ENCODE peak calls at places on chromosomes 5 and 9, in five cellular contexts. N is astrocyte; M is effector memory CD4-positive, alpha-beta T cell; C is PC-9; A is IMR-90. E is an unnamed sample. For H3K36me3 and H3K27me3, the result is how much of the 10 kb centered on the place peaks cover.

GRCh38 chr9:134498767-134499166 is 142.8 kb upstream of the COL5A1 start:
- DNase-seq in N (no peak), M (no peak), C (no peak), A (no peak), E (no peak)

GRCh38 chr5:131795879-131796792 is 681 bp downstream of the FNIP1 start:
- DNase-seq in N (peak), M (peak), C (no peak), A (peak), E (no peak)

GRCh38 chr5:98816574-98817222 is 43.2 kb downstream of the RGMB start:
- DNase-seq in N (no peak), M (no peak), C (no peak), A (no peak), E (no peak)

GRCh38 chr5:141617128-141617527 is 1.7 kb downstream of the DIAPH1 start:
- DNase-seq in N (no peak), M (no peak), C (no peak), A (peak), E (no peak)

GRCh38 chr5:112691758-112692157 is 45.9 kb upstream of the APC start:
- DNase-seq in N (no peak), M (no peak), C (peak), A (peak), E (no peak)

GRCh38 chr9:91197232-91198181 is 164.2 kb downstream of the AUH start:
- DNase-seq in N (peak), M (no peak), C (peak), A (peak), E (peak)

GRCh38 chr5:59543826-59544442 is 349.6 kb downstream of the PDE4D start:
- DNase-seq in N (no peak), M (no peak), C (peak), A (no peak), E (no peak)

GRCh38 chr5:10335711-10336470 is 17.6 kb upstream of the MARCHF6 start:
- DNase-seq in N (no peak), M (no peak), C (no peak), A (no peak), E (no peak)

GRCh38 chr5:66849803-66850202 is 253.6 kb downstream of the MAST4 start:
- DNase-seq in N (peak), M (no peak), C (peak), A (peak), E (peak)

GRCh38 chr9:87260171-87260570 is 237.5 kb upstream of the DAPK1 start:
- DNase-seq in N (no peak), M (no peak), C (no peak), A (no peak), E (no peak)

GRCh38 chr5:91541696-91542095 is 158.6 kb upstream of the ARRDC3 start:
- DNase-seq in N (peak), M (no peak), C (no peak), A (peak), E (peak)

GRCh38 chr9:91843623-91844111 is 106.4 kb downstream of the ROR2 start:
- DNase-seq in N (no peak), M (no peak), C (no peak), A (no peak), E (no peak)

GRCh38 chr9:34446468-34446891 is 11.9 kb downstream of the FAM219A start:
- DNase-seq in N (peak), M (no peak), C (no peak), A (peak), E (no peak)

GRCh38 chr9:122126340-122127333 is 32.9 kb downstream of the NDUFA8 start:
- DNase-seq in N (peak), M (no peak), C (no peak), A (peak), E (no peak)

GRCh38 chr9:16726718-16727451 is 143.6 kb downstream of the BNC2 start:
- DNase-seq in N (peak), M (no peak), C (peak), A (peak), E (no peak)

GRCh38 chr5:76291305-76292077 is 111.6 kb upstream of the IQGAP2 start:
- DNase-seq in N (no peak), M (no peak), C (peak), A (no peak), E (no peak)

GRCh38 chr5:43019615-43020293 is 20.4 kb downstream of the ANXA2R start:
- DNase-seq in N (peak), M (peak), C (peak), A (peak), E (no peak)

GRCh38 chr9:36237230-36237629 is 21.0 kb downstream of the GNE start:
- DNase-seq in N (no peak), M (no peak), C (no peak), A (no peak), E (no peak)

GRCh38 chr9:137721899-137722298 is 103.1 kb downstream of the EHMT1 start:
- DNase-seq in N (no peak), M (no peak), C (no peak), A (no peak), E (no peak)

GRCh38 chr9:79233542-79233941 is 338.2 kb upstream of the TLE4 start:
- DNase-seq in N (no peak), M (no peak), C (no peak), A (peak), E (no peak)

GRCh38 chr9:133773889-133774655 is 35.9 kb upstream of the SARDH start:
- DNase-seq in N (peak), M (no peak), C (no peak), A (peak), E (no peak)

GRCh38 chr5:54531536-54531935 is 14.0 kb downstream of the SNX18 start:
- DNase-seq in N (peak), M (no peak), C (no peak), A (no peak), E (no peak)

GRCh38 chr5:10333154-10334006 is 20.1 kb upstream of the MARCHF6 start:
- DNase-seq in N (no peak), M (no peak), C (no peak), A (peak), E (no peak)

GRCh38 chr5:177997319-177997670 is 1.3 kb upstream of the PROP1 start:
- DNase-seq in N (no peak), M (no peak), C (no peak), A (no peak), E (no peak)

GRCh38 chr5:118705931-118706330 is 282.4 kb downstream of the DTWD2 start:
- DNase-seq in N (no peak), M (no peak), C (no peak), A (no peak), E (no peak)

GRCh38 chr5:133969654-133970324 is 1.4 kb upstream of the C5orf15 start:
- DNase-seq in N (no peak), M (no peak), C (peak), A (peak), E (peak)

GRCh38 chr5:57338068-57338848 is 144.4 kb downstream of the ACTBL2 start:
- DNase-seq in N (no peak), M (no peak), C (peak), A (no peak), E (no peak)

GRCh38 chr9:76379494-76379893 is 14.7 kb downstream of the RFK start:
- DNase-seq in N (no peak), M (no peak), C (peak), A (no peak), E (peak)

GRCh38 chr9:119360237-119360636 is 9.0 kb downstream of the BRINP1 start:
- DNase-seq in N (no peak), M (no peak), C (no peak), A (no peak), E (no peak)

GRCh38 chr5:42059291-42059690 is 134.2 kb downstream of the FBXO4 start:
- DNase-seq in N (peak), M (no peak), C (peak), A (no peak), E (no peak)

GRCh38 chr9:3398232-3398648 is 127.6 kb downstream of the RFX3 start:
- DNase-seq in N (no peak), M (no peak), C (no peak), A (no peak), E (no peak)

GRCh38 chr9:77839459-77840140 is 191.5 kb upstream of the GNA14 start:
- DNase-seq in N (peak), M (no peak), C (peak), A (peak), E (no peak)

GRCh38 chr5:176678584-176678983 is 31.3 kb downstream of the TSPAN17 start:
- DNase-seq in N (no peak), M (no peak), C (no peak), A (no peak), E (no peak)

GRCh38 chr9:16266648-16267276 is 603.7 kb downstream of the BNC2 start:
- DNase-seq in N (no peak), M (no peak), C (no peak), A (no peak), E (no peak)

GRCh38 chr5:90518666-90519065 is 10.7 kb downstream of the LYSMD3 start:
- DNase-seq in N (peak), M (no peak), C (no peak), A (peak), E (no peak)

GRCh38 chr5:52948418-52949076 is 40.6 kb upstream of the ITGA2 start:
- DNase-seq in N (peak), M (peak), C (peak), A (peak), E (peak)

GRCh38 chr5:39273314-39273954 is 54.1 kb upstream of the FYB1 start:
- DNase-seq in N (no peak), M (no peak), C (no peak), A (no peak), E (no peak)

GRCh38 chr9:2923810-2924768 is 80.2 kb upstream of the PUM3 start:
- DNase-seq in N (no peak), M (no peak), C (no peak), A (no peak), E (no peak)

GRCh38 chr5:60633336-60633735 is 66.6 kb downstream of the DEPDC1B start:
- DNase-seq in N (peak), M (no peak), C (no peak), A (peak), E (no peak)
- H3K4me3 ChIP-seq in N (no peak), M (no peak), C (no peak), A (no peak), E (no peak)

GRCh38 chr9:126423709-126424185 is 97.1 kb downstream of the MVB12B start:
- DNase-seq in N (no peak), M (no peak), C (no peak), A (no peak), E (no peak)
- H3K36me3 ChIP-seq in N (under half), M (under half), C (under half), A (under half), E (under half)

GRCh38 chr5:88688981-88689661 is 193.9 kb downstream of the MEF2C start:
- DNase-seq in N (no peak), M (no peak), C (no peak), A (no peak), E (no peak)
- H3K27me3 ChIP-seq in N (half or more), M (half or more), C (under half), A (half or more), E (half or more)

GRCh38 chr5:135242496-135243193 is 156.4 kb downstream of the MACROH2A1 start:
- DNase-seq in N (peak), M (no peak), C (no peak), A (peak), E (no peak)
- H3K4me3 ChIP-seq in N (no peak), M (no peak), C (no peak), A (no peak), E (no peak)

GRCh38 chr5:62316110-62316509 is 10.1 kb downstream of the KIF2A start:
- DNase-seq in N (peak), M (no peak), C (no peak), A (peak), E (no peak)
- H3K36me3 ChIP-seq in N (under half), M (under half), C (under half), A (under half), E (under half)

GRCh38 chr9:98714833-98715232 is 6.1 kb upstream of the GABBR2 start:
- DNase-seq in N (no peak), M (no peak), C (no peak), A (no peak), E (no peak)

GRCh38 chr9:98724810-98725530 is 16.2 kb upstream of the GABBR2 start:
- DNase-seq in N (no peak), M (no peak), C (no peak), A (no peak), E (no peak)

GRCh38 chr9:98721643-98722042 is 12.9 kb upstream of the GABBR2 start:
- DNase-seq in N (no peak), M (no peak), C (no peak), A (no peak), E (no peak)

GRCh38 chr9:98720402-98720801 is 11.7 kb upstream of the GABBR2 start:
- DNase-seq in N (no peak), M (no peak), C (no peak), A (no peak), E (no peak)

DNA sequence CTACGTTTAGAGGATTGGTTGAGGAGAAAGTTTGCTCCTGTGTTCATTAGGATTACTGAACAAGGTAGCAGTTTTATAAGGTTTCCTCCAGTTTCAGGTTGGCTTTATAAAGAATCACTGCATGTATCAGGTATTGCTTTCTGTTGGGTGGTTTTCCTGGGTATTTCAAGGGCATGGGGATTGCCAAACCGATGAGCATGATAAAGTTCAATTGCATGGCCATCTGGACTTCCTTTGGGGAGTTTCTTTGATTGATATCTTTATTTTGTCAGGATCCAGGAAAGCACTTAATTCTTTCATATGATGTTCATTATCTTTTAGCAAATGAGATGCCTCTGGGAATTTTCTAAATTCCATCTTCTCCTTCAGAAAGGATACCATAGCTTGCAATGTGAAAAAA is 10.3 kb upstream of the GABBR2 start:
- DNase-seq in N (no peak), M (no peak), C (no peak), A (no peak), E (no peak)
- H3K27me3 ChIP-seq in N (under half), M (under half), C (under half), A (under half), E (under half)

GRCh38 chr5:151027961-151028479 is 7.6 kb downstream of the GPX3 start:
- DNase-seq in N (no peak), M (no peak), C (no peak), A (no peak), E (no peak)

GRCh38 chr5:151026674-151027073 is 6.3 kb downstream of the GPX3 start:
- DNase-seq in N (no peak), M (no peak), C (no peak), A (no peak), E (no peak)

GRCh38 chr5:151024894-151025606 is 4.7 kb downstream of the GPX3 start:
- DNase-seq in N (no peak), M (no peak), C (peak), A (no peak), E (no peak)

GRCh38 chr5:151024440-151024839 is 4.0 kb downstream of the GPX3 start:
- DNase-seq in N (no peak), M (no peak), C (no peak), A (no peak), E (no peak)

GRCh38 chr5:151026088-151026487 is 5.7 kb downstream of the GPX3 start:
- DNase-seq in N (no peak), M (no peak), C (peak), A (no peak), E (no peak)
- H3K4me3 ChIP-seq in N (no peak), M (no peak), C (no peak), A (no peak), E (no peak)

GRCh38 chr5:32771037-32771436 is 59.9 kb downstream of the NPR3 start:
- DNase-seq in N (no peak), M (no peak), C (peak), A (no peak), E (no peak)

GRCh38 chr5:32773944-32774343 is 62.8 kb downstream of the NPR3 start:
- DNase-seq in N (no peak), M (no peak), C (peak), A (no peak), E (no peak)

GRCh38 chr5:32769711-32770110 is 58.6 kb downstream of the NPR3 start:
- DNase-seq in N (no peak), M (no peak), C (no peak), A (no peak), E (no peak)

GRCh38 chr5:32770444-32770843 is 59.3 kb downstream of the NPR3 start:
- DNase-seq in N (no peak), M (no peak), C (no peak), A (no peak), E (no peak)

GRCh38 chr5:32767948-32768427 is 56.9 kb downstream of the NPR3 start:
- DNase-seq in N (peak), M (no peak), C (peak), A (peak), E (peak)
- H3K36me3 ChIP-seq in N (under half), M (under half), C (under half), A (under half), E (under half)

GRCh38 chr5:173326501-173326960 is 1.7 kb downstream of the STC2 start:
- DNase-seq in N (peak), M (no peak), C (peak), A (peak), E (peak)
- H3K27me3 ChIP-seq in N (under half), M (under half), C (under half), A (under half), E (under half)